ENCODE peak calls at places on chromosome 9, in four cellular contexts. I, M, E and Z are unnamed samples.

GRCh38 chr9:77846957-77847574 is 184.5 kb downstream of the GNAQ start:
- DNase-seq in E (no peak), I (no peak), M (no peak), Z (no peak)

GRCh38 chr9:75001719-75002421 is 26.2 kb downstream of the CARNMT1 start:
- DNase-seq in I (no peak), E (no peak), M (peak), Z (no peak)

GRCh38 chr9:78054180-78054579 is 22.6 kb upstream of the GNAQ start:
- DNase-seq in E (no peak), M (no peak), I (no peak), Z (no peak)

GRCh38 chr9:106921341-106921899 is 58.5 kb downstream of the ZNF462 start:
- DNase-seq in M (no peak), I (no peak), E (no peak), Z (no peak)

GRCh38 chr9:34498511-34498910 is 24.3 kb downstream of the ENHO start:
- DNase-seq in M (no peak), E (no peak), I (no peak), Z (no peak)

GRCh38 chr9:124000161-124000783 is 11.3 kb upstream of the LHX2 start:
- DNase-seq in E (no peak), M (no peak), I (no peak), Z (no peak)

GRCh38 chr9:132901859-132902831 is 23.4 kb downstream of the SPACA9 start:
- DNase-seq in I (no peak), E (peak), M (peak), Z (no peak)

GRCh38 chr9:120852240-120853018 is 9.7 kb upstream of the PSMD5 start:
- DNase-seq in M (no peak), E (no peak), I (no peak), Z (no peak)

GRCh38 chr9:122562134-122562760 is 9.3 kb downstream of the OR1N2 start:
- DNase-seq in I (no peak), E (no peak), M (no peak), Z (no peak)

GRCh38 chr9:111992523-111992922 is 95.9 kb downstream of the UGCG start:
- DNase-seq in M (no peak), E (no peak), I (no peak), Z (no peak)

GRCh38 chr9:83406901-83407300 is 131.3 kb downstream of the FRMD3 start:
- DNase-seq in M (no peak), E (no peak), I (no peak), Z (no peak)

GRCh38 chr9:114100536-114100935 is 1.4 kb upstream of the KIF12 start:
- DNase-seq in E (no peak), I (no peak), M (no peak), Z (no peak)

GRCh38 chr9:19200234-19200633 is 30.3 kb upstream of the DENND4C start:
- DNase-seq in I (no peak), M (no peak), E (no peak), Z (no peak)

GRCh38 chr9:89388868-89389177 is 70.5 kb downstream of the SECISBP2 start:
- DNase-seq in I (no peak), E (no peak), M (no peak), Z (no peak)

GRCh38 chr9:35605336-35606137 is 475 bp downstream of the TESK1 start:
- DNase-seq in E (peak), I (no peak), M (no peak), Z (no peak)

GRCh38 chr9:34380511-34381315 is 4.0 kb upstream of the MYORG start:
- DNase-seq in I (peak), M (peak), E (peak), Z (peak)

GRCh38 chr9:100486479-100487176 is 13.7 kb downstream of the TMEFF1 start:
- DNase-seq in M (no peak), E (no peak), I (no peak), Z (no peak)

GRCh38 chr9:91001146-91001611 is 199.6 kb downstream of the SYK start:
- DNase-seq in E (no peak), I (no peak), M (peak), Z (no peak)

GRCh38 chr9:27065288-27065687 is 43.7 kb upstream of the TEK start:
- DNase-seq in M (no peak), E (no peak), I (no peak), Z (no peak)

GRCh38 chr9:92634712-92635605 is 35.0 kb downstream of the IPPK start:
- DNase-seq in M (peak), I (peak), E (peak), Z (peak)
- TF ChIP-seq POLR2AphosphoS5 in M (no peak), I (no peak), E (peak), Z (peak)

GRCh38 chr9:69745716-69746538 is 13.9 kb downstream of the PTAR1 start:
- DNase-seq in E (no peak), I (no peak), M (no peak), Z (no peak)
- TF ChIP-seq CTCF in E (no peak), I (no peak), M (no peak), Z (no peak)

GRCh38 chr9:130479587-130479986 is 34.8 kb downstream of the ASS1 start:
- DNase-seq in E (no peak), M (no peak), I (no peak), Z (no peak)

GRCh38 chr9:130478152-130478551 is 33.4 kb downstream of the ASS1 start:
- DNase-seq in M (no peak), I (no peak), E (no peak), Z (no peak)

GRCh38 chr9:130477564-130477963 is 32.8 kb downstream of the ASS1 start:
- DNase-seq in E (no peak), I (no peak), M (no peak), Z (no peak)

GRCh38 chr9:130480673-130481072 is 35.9 kb downstream of the ASS1 start:
- DNase-seq in I (no peak), M (no peak), E (no peak), Z (no peak)

GRCh38 chr9:130478731-130479575 is 34.2 kb downstream of the ASS1 start:
- DNase-seq in E (no peak), I (no peak), M (no peak), Z (no peak)
- TF ChIP-seq POLR2AphosphoS5 in E (no peak), I (no peak), M (no peak), Z (no peak)

GRCh38 chr9:136133191-136133958 is 14.7 kb upstream of the TMEM250 start:
- DNase-seq in E (no peak), I (no peak), M (no peak), Z (no peak)
- TF ChIP-seq CTCF in E (peak), I (no peak), M (peak), Z (peak)

GRCh38 chr9:93210324-93210973 is 26.5 kb downstream of the WNK2 start:
- DNase-seq in E (no peak), I (no peak), M (no peak), Z (no peak)

GRCh38 chr9:93211654-93212001 is 27.7 kb downstream of the WNK2 start:
- DNase-seq in E (no peak), M (no peak), I (no peak), Z (no peak)

GRCh38 chr9:93209576-93210323 is 25.8 kb downstream of the WNK2 start:
- DNase-seq in E (no peak), I (no peak), M (no peak), Z (no peak)

GRCh38 chr9:93212409-93212808 is 28.5 kb downstream of the WNK2 start:
- DNase-seq in M (no peak), I (no peak), E (no peak), Z (no peak)

GRCh38 chr9:93210974-93211653 is 27.2 kb downstream of the WNK2 start:
- DNase-seq in E (no peak), I (no peak), M (no peak), Z (no peak)
- TF ChIP-seq POLR2AphosphoS5 in E (no peak), I (no peak), M (no peak), Z (no peak)

GRCh38 chr9:104606202-104606601 is 775 bp upstream of the OR13C2 start:
- DNase-seq in M (no peak), I (no peak), E (no peak), Z (no peak)

GRCh38 chr9:104604801-104605200 is 626 bp downstream of the OR13C2 start:
- DNase-seq in M (no peak), E (no peak), I (no peak), Z (no peak)

GRCh38 chr9:104608336-104608735 is 2.9 kb upstream of the OR13C2 start:
- DNase-seq in M (no peak), E (no peak), I (no peak), Z (no peak)
- TF ChIP-seq CTCF in M (no peak), E (no peak), I (no peak), Z (no peak)

GRCh38 chr9:70419546-70420266 is 5.2 kb upstream of the KLF9 start:
- DNase-seq in M (peak), E (peak), I (peak), Z (peak)
- TF ChIP-seq POLR2AphosphoS5 in M (peak), E (peak), I (peak), Z (peak)

DNA sequence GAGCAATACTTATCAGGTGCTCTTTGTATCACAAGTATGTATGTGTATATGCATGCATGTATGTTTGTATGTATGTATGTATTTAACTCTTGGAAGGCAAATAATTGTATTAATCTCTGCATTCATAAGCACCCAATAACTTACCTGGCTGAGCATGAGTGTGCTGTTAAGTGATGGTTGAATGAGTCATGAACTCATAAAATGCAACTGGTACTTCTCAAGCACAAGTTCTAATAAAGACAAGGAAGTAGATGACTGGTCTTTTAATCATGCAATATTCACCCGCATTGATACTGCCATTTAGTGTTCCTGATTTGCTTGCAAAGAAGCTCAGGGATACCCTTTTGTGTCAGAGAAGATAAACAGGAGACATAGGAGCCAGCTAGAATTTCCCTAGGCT is 204.9 kb upstream of the TRPM3 start:
- DNase-seq in M (no peak), I (no peak), E (no peak), Z (no peak)
- TF ChIP-seq CTCF in M (no peak), I (no peak), E (no peak), Z (no peak)